ENCODE peak calls at places on chromosomes 5 and 9, in five cellular contexts. Z is neural progenitor cell, P is endodermal cell, W is mesendoderm, E is H1. S is an unnamed sample.

GRCh38 chr9:70407081-70407503 is 7.4 kb downstream of the KLF9 start:
- DNase-seq in Z (no peak), P (no peak), W (no peak), E (no peak), S (no peak)

GRCh38 chr9:37994639-37995347 is 74.2 kb downstream of the SHB start:
- DNase-seq in Z (no peak), P (no peak), W (no peak), E (no peak), S (peak)

GRCh38 chr5:107524111-107524510 is 146.6 kb downstream of the EFNA5 start:
- DNase-seq in Z (no peak), P (no peak), W (no peak), E (no peak), S (no peak)

GRCh38 chr5:176894298-176894697 is 4.8 kb downstream of the HK3 start:
- DNase-seq in Z (no peak), P (no peak), W (no peak), E (no peak), S (no peak)

GRCh38 chr5:12016149-12016740 is 112.0 kb upstream of the CTNND2 start:
- DNase-seq in Z (peak), P (peak), W (peak), E (no peak), S (no peak)

GRCh38 chr9:92964981-92965758 is 17.8 kb downstream of the FGD3 start:
- DNase-seq in Z (no peak), P (peak), W (no peak), E (no peak), S (no peak)

GRCh38 chr5:26572486-26572885 is 465.9 kb downstream of the CDH9 start:
- DNase-seq in Z (no peak), P (no peak), W (no peak), E (no peak), S (no peak)

GRCh38 chr9:74775401-74775800 is 112.3 kb downstream of the TRPM6 start:
- DNase-seq in Z (no peak), P (no peak), W (no peak), E (no peak), S (no peak)

GRCh38 chr5:107469485-107469884 is 201.3 kb downstream of the EFNA5 start:
- DNase-seq in Z (no peak), P (no peak), W (no peak), E (no peak), S (no peak)

GRCh38 chr9:110847661-110848060 is 179.1 kb downstream of the MUSK start:
- DNase-seq in Z (no peak), P (no peak), W (no peak), E (no peak), S (no peak)

GRCh38 chr5:14853685-14854084 is 17.9 kb downstream of the ANKH start:
- DNase-seq in Z (no peak), P (no peak), W (no peak), E (no peak), S (no peak)

GRCh38 chr9:35522189-35522588 is 32.3 kb downstream of the RUSC2 start:
- DNase-seq in Z (no peak), P (no peak), W (peak), E (no peak), S (no peak)

GRCh38 chr5:53089481-53089976 is 20.0 kb downstream of the MOCS2 start:
- DNase-seq in Z (no peak), P (no peak), W (no peak), E (no peak), S (no peak)

GRCh38 chr9:126112135-126112720 is 214.4 kb upstream of the MVB12B start:
- DNase-seq in Z (no peak), P (peak), W (no peak), E (no peak), S (no peak)

GRCh38 chr9:94002316-94003140 is 47.4 kb upstream of the BARX1 start:
- DNase-seq in Z (peak), P (peak), W (peak), E (no peak), S (peak)

GRCh38 chr5:127700237-127700766 is 2.9 kb upstream of the CCDC192 start:
- DNase-seq in Z (peak), P (no peak), W (peak), E (no peak), S (no peak)

GRCh38 chr9:132637351-132637750 is 32.4 kb downstream of the DDX31 start:
- DNase-seq in Z (no peak), P (no peak), W (no peak), E (no peak), S (peak)

GRCh38 chr9:37034320-37034937 is 361 bp upstream of the PAX5 start:
- DNase-seq in Z (peak), P (peak), W (peak), E (no peak), S (peak)

GRCh38 chr5:137734962-137735530 is 843 bp downstream of the KLHL3 start:
- DNase-seq in Z (peak), P (peak), W (peak), E (no peak), S (peak)

GRCh38 chr5:177304392-177305119 is 957 bp downstream of the PRELID1 start:
- DNase-seq in Z (no peak), P (no peak), W (no peak), E (no peak), S (peak)

GRCh38 chr5:143349127-143349526 is 54.4 kb downstream of the NR3C1 start:
- DNase-seq in Z (no peak), P (no peak), W (no peak), E (no peak), S (no peak)

GRCh38 chr9:81410201-81410600 is 279.1 kb downstream of the TLE1 start:
- DNase-seq in Z (no peak), P (no peak), W (no peak), E (no peak), S (no peak)

GRCh38 chr9:129328357-129329103 is 150.5 kb upstream of the IER5L start:
- DNase-seq in Z (no peak), P (no peak), W (no peak), E (no peak), S (no peak)

GRCh38 chr9:112075009-112075378 is 100.1 kb downstream of the SUSD1 start:
- DNase-seq in Z (no peak), P (no peak), W (no peak), E (no peak), S (no peak)

GRCh38 chr9:136050706-136051567 is 44.2 kb downstream of the NACC2 start:
- DNase-seq in Z (peak), P (peak), W (peak), E (no peak), S (no peak)

DNA sequence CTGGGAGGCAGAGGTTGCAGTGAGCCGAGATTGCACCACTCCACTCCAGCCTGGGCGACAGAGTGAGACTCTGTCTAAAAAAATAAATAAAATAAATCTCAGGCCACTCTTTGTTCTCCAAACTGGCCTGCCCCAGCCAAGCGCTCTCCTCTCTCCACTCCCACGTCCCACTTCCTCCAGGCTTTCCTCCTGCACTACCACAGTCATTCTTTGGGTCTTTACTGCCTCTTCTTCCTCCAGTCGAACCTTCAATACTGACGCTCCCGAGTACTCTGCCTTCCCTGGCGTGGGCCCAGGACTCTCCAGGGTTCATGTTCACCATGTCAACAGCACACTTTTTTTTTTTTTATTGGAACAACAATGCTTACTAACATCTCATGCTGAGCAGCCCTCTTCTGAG is 23.9 kb downstream of the RNF130 start:
- DNase-seq in Z (no peak), P (no peak), W (no peak), E (no peak), S (no peak)
- H3K27ac ChIP-seq in Z (no peak), P (no peak), W (no peak), E (no peak), S (no peak)

GRCh38 chr9:108709126-108709525 is 146.7 kb downstream of the ACTL7B start:
- DNase-seq in Z (no peak), P (no peak), W (no peak), E (no peak), S (no peak)
- H3K9ac ChIP-seq in Z (no peak), P (no peak), W (no peak), E (no peak), S (no peak)

GRCh38 chr9:91417602-91418218 is 5.9 kb downstream of the NFIL3 start:
- DNase-seq in Z (no peak), P (no peak), W (no peak), E (no peak), S (no peak)
- H3K27ac ChIP-seq in Z (no peak), P (no peak), W (no peak), E (no peak), S (no peak)

GRCh38 chr5:2899311-2899710 is 147.8 kb upstream of the IRX2 start:
- DNase-seq in Z (no peak), P (no peak), W (no peak), E (no peak), S (no peak)
- H3K9ac ChIP-seq in Z (no peak), P (no peak), W (no peak), E (no peak), S (no peak)

DNA sequence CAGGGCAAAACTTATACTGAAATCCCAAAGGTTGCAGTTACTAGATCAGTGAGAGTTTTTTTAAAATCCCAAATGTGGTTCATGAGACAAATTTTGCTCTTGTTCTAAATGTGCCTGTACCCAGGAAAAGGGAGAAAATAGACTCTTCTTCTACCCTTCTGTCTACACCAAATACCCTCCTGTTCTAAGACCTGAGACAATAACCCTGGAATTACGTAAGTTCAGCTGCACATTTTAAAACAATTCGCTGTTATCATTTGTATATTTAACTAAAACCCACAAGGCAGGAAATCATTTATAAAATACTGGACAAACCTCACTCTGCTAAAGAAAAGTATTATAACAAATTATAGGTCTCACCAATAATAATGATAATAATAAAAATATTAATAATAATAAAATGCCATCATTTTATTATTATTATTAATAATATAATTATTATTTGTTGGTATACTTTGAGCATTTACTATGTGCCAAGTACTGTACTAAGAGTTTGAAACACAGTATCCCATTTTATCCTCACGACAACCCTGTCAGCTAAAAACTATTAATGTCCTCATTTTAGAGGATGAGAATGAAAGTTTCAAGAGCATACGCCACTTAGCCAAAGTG is 49.8 kb upstream of the AFAP1L1 start:
- DNase-seq in Z (no peak), P (no peak), W (no peak), E (no peak), S (no peak)
- H3K27ac ChIP-seq in Z (no peak), P (no peak), W (no peak), E (no peak), S (no peak)